ENCODE peak calls at places on chromosomes 2 and 18, in nine cellular contexts. Z is A549, B is left ventricle myocardium inferior, T is brain microvascular endothelial cell, Y is astrocyte of the spinal cord, K is fibroblast of lung, N is heart left ventricle, J is left lung, I is dorsolateral prefrontal cortex. A is an unnamed sample.

GRCh38 chr2:121095257-121096080 is 189.5 kb downstream of the TFCP2L1 start:
- DNase-seq in Z (peak; percentile 79), B (peak; percentile 62), T (peak; percentile 60), Y (peak; percentile 64), K (peak; percentile 67), N (peak; percentile 77), J (peak; percentile 71), I (peak; percentile 76), A (peak; percentile 62)

GRCh38 chr2:229686122-229686919 is 28.0 kb downstream of the DNER start:
- DNase-seq in Z (no peak), B (no peak), T (no peak), Y (no peak), K (no peak), N (no peak), J (no peak), I (no peak), A (no peak)

GRCh38 chr18:39215920-39216319 is 1650.3 kb upstream of the CELF4 start:
- DNase-seq in Z (no peak), B (no peak), T (no peak), Y (no peak), K (no peak), N (no peak), J (no peak), I (no peak), A (no peak)

GRCh38 chr2:55235724-55236538 is 3.4 kb downstream of the RPS27A start:
- DNase-seq in Z (no peak), B (no peak), T (no peak), Y (no peak), K (no peak), N (no peak), J (no peak), I (no peak), A (peak; percentile 13)

GRCh38 chr18:79866889-79867574 is 69.3 kb downstream of the KCNG2 start:
- DNase-seq in Z (peak; percentile 49), B (no peak), T (peak; percentile 13), Y (no peak), K (no peak), N (no peak), J (no peak), I (peak; percentile 34), A (no peak)

GRCh38 chr2:236177604-236177966 is 9.4 kb upstream of the GBX2 start:
- DNase-seq in Z (peak; percentile 89), B (peak; percentile 39), T (no peak), Y (no peak), K (peak; percentile 19), N (no peak), J (no peak), I (no peak), A (peak; percentile 11)

GRCh38 chr2:207437136-207437856 is 92.5 kb upstream of the CREB1 start:
- DNase-seq in Z (no peak), B (no peak), T (no peak), Y (no peak), K (no peak), N (no peak), J (no peak), I (no peak), A (no peak)

GRCh38 chr2:58532641-58533040 is 291.5 kb upstream of the FANCL start:
- DNase-seq in Z (no peak), B (no peak), T (no peak), Y (no peak), K (no peak), N (no peak), J (no peak), I (no peak), A (no peak)

GRCh38 chr2:173136614-173137013 is 61.0 kb downstream of the MAP3K20 start:
- DNase-seq in Z (no peak), B (no peak), T (no peak), Y (no peak), K (no peak), N (no peak), J (no peak), I (no peak), A (no peak)

GRCh38 chr2:231397011-231397927 is 1.8 kb downstream of the B3GNT7 start:
- DNase-seq in Z (no peak), B (peak; percentile 1), T (no peak), Y (no peak), K (no peak), N (no peak), J (no peak), I (no peak), A (no peak)

GRCh38 chr2:218583983-218584850 is 15.6 kb downstream of the CNOT9 start:
- DNase-seq in Z (no peak), B (no peak), T (no peak), Y (no peak), K (no peak), N (no peak), J (no peak), I (no peak), A (no peak)

GRCh38 chr2:152624805-152625204 is 92.5 kb downstream of the PRPF40A start:
- DNase-seq in Z (no peak), B (no peak), T (no peak), Y (no peak), K (peak; percentile 50), N (no peak), J (no peak), I (no peak), A (no peak)

GRCh38 chr2:30180230-30180629 is 33.4 kb downstream of the YPEL5 start:
- DNase-seq in Z (no peak), B (peak; percentile 78), T (no peak), Y (no peak), K (no peak), N (peak; percentile 74), J (no peak), I (no peak), A (no peak)

GRCh38 chr18:26003391-26003790 is 87.0 kb downstream of the SS18 start:
- DNase-seq in Z (no peak), B (no peak), T (no peak), Y (no peak), K (no peak), N (no peak), J (no peak), I (no peak), A (no peak)

GRCh38 chr2:33605059-33605458 is 6.0 kb upstream of the FAM98A start:
- DNase-seq in Z (no peak), B (no peak), T (no peak), Y (no peak), K (no peak), N (no peak), J (no peak), I (no peak), A (no peak)

GRCh38 chr18:61606759-61607158 is 273.5 kb downstream of the CDH20 start:
- DNase-seq in Z (peak; percentile 74), B (peak; percentile 76), T (peak; percentile 89), Y (peak; percentile 85), K (peak; percentile 84), N (peak; percentile 80), J (peak; percentile 65), I (no peak), A (peak; percentile 93)

GRCh38 chr2:73063472-73063871 is 8.0 kb downstream of the SFXN5 start:
- DNase-seq in Z (no peak), B (no peak), T (no peak), Y (no peak), K (no peak), N (no peak), J (no peak), I (no peak), A (no peak)

GRCh38 chr18:78662879-78663278 is 316.7 kb upstream of the SALL3 start:
- DNase-seq in Z (no peak), B (no peak), T (no peak), Y (no peak), K (no peak), N (no peak), J (no peak), I (no peak), A (no peak)

GRCh38 chr2:191582355-191582754 is 95.6 kb upstream of the NABP1 start:
- DNase-seq in Z (peak; percentile 81), B (no peak), T (peak; percentile 77), Y (peak; percentile 53), K (peak; percentile 46), N (no peak), J (no peak), I (no peak), A (peak; percentile 94)

GRCh38 chr18:70234667-70235459 is 29.4 kb upstream of the RTTN start:
- DNase-seq in Z (peak; percentile 64), B (no peak), T (peak; percentile 75), Y (no peak), K (peak; percentile 23), N (no peak), J (no peak), I (no peak), A (no peak)

GRCh38 chr2:240588006-240588655 is 1.6 kb downstream of the CAPN10 start:
- DNase-seq in Z (no peak), B (no peak), T (no peak), Y (no peak), K (no peak), N (no peak), J (no peak), I (no peak), A (no peak)

GRCh38 chr2:189698020-189698887 is 23.8 kb downstream of the ANKAR start:
- DNase-seq in Z (peak; percentile 47), B (no peak), T (peak; percentile 55), Y (peak; percentile 75), K (peak; percentile 70), N (no peak), J (no peak), I (no peak), A (no peak)

GRCh38 chr18:9188359-9189231 is 52.0 kb downstream of the ANKRD12 start:
- DNase-seq in Z (no peak), B (no peak), T (no peak), Y (no peak), K (no peak), N (no peak), J (no peak), I (no peak), A (no peak)
- TF ChIP-seq CTCF in Z (no peak), B (no peak), T (no peak), Y (no peak), K (no peak), N (no peak), J (no peak), I (no peak), A (no peak)

GRCh38 chr2:75788154-75788553 is 77.4 kb upstream of the GCFC2 start:
- DNase-seq in Z (no peak), B (no peak), T (no peak), Y (no peak), K (no peak), N (no peak), J (peak; percentile 36), I (no peak), A (no peak)
- H3K4me3 ChIP-seq in Z (no peak overlapping the region), B (no peak overlapping the region), T (no peak overlapping the region), Y (no peak overlapping the region), K (no peak overlapping the region), N (no peak overlapping the region), J (no peak overlapping the region), I (no peak overlapping the region), A (no peak overlapping the region)

DNA sequence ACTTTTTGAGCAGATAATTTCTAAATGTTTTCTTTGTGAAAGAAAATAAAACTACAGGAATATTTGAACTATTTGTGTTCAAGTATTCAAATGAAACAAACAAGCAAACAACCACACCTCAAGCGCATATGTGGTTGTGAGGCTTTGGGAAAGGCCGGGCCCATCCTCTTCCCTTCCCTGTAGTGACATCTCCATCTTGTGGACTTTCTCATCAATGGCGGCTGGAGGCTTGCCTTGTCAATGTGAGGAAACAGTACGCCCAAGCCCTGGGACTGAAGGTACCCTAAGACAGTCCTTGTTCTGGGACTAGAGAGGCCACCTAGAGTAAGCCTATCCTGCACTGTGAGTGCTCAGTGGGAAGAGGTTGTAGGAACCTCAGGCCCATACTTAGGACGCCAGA is 166.8 kb downstream of the TPGS2 start:
- DNase-seq in Z (peak; percentile 18), B (no peak), T (no peak), Y (no peak), K (peak; percentile 3), N (no peak), J (no peak), I (no peak), A (peak; percentile 41)
- TF ChIP-seq CTCF in Z (no peak), B (no peak), T (peak; percentile 34), Y (peak; percentile 21), K (peak; percentile 43), N (peak; percentile 23), J (no peak), I (no peak), A (peak; percentile 47)

GRCh38 chr2:71224935-71225334 is 2.0 kb downstream of the PAIP2B start:
- DNase-seq in Z (no peak), B (no peak), T (no peak), Y (no peak), K (no peak), N (no peak), J (no peak), I (no peak), A (no peak)
- H3K4me3 ChIP-seq in Z (no peak overlapping the region), B (peak overlapping the region; percentile 90), T (no peak overlapping the region), Y (no peak overlapping the region), K (no peak overlapping the region), N (no peak overlapping the region), J (no peak overlapping the region), I (peak overlapping the region; percentile 90), A (no peak overlapping the region)

A was measured in foreskin fibroblast.